ENCODE peak calls at places on chromosome 3, in ten cellular contexts. D, I, J, T, O, F, M, A, R and U are unnamed samples.

GRCh38 chr3:159417761-159418160 is 570.9 kb upstream of the IL12A start:
- DNase-seq in D (no peak), I (no peak), J (no peak), T (no peak), O (no peak), F (no peak), M (no peak), A (peak; percentile 27), R (peak; percentile 57), U (peak; percentile 32)

GRCh38 chr3:179613807-179614206 is 9.2 kb downstream of the NDUFB5 start:
- DNase-seq in D (no peak), I (no peak), J (no peak), T (no peak), O (no peak), F (no peak), M (no peak), A (no peak), R (no peak), U (peak; percentile 38)

GRCh38 chr3:128351476-128352085 is 115.1 kb downstream of the DNAJB8 start:
- DNase-seq in D (no peak), I (no peak), J (peak; percentile 63), T (no peak), O (no peak), F (no peak), M (no peak), A (no peak), R (no peak), U (no peak)

GRCh38 chr3:20852712-20853111 is 666.7 kb upstream of the SGO1 start:
- DNase-seq in D (no peak), I (no peak), J (no peak), T (no peak), O (no peak), F (no peak), M (no peak), A (no peak), R (no peak), U (no peak)

GRCh38 chr3:123258811-123259420 is 57.2 kb downstream of the SEC22A start:
- DNase-seq in D (no peak), I (no peak), J (peak; percentile 43), T (no peak), O (peak; percentile 22), F (no peak), M (no peak), A (peak; percentile 81), R (no peak), U (peak; percentile 53)

GRCh38 chr3:79339846-79340245 is 428.0 kb downstream of the ROBO1 start:
- DNase-seq in D (no peak), I (no peak), J (no peak), T (no peak), O (no peak), F (no peak), M (no peak), A (no peak), R (no peak), U (no peak)

GRCh38 chr3:43871627-43872245 is 181.0 kb downstream of the ABHD5 start:
- DNase-seq in D (no peak), I (no peak), J (no peak), T (no peak), O (no peak), F (no peak), M (no peak), A (no peak), R (no peak), U (no peak)

GRCh38 chr3:98039322-98040024 is 4.4 kb upstream of the GABRR3 start:
- DNase-seq in D (peak; percentile 78), I (peak; percentile 66), J (peak; percentile 49), T (peak; percentile 21), O (peak; percentile 35), F (peak; percentile 61), M (no peak), A (peak; percentile 89), R (peak; percentile 74), U (peak; percentile 83)

GRCh38 chr3:190076601-190077444 is 43.9 kb downstream of the P3H2 start:
- DNase-seq in D (no peak), I (no peak), J (no peak), T (no peak), O (peak; percentile 61), F (no peak), M (no peak), A (peak; percentile 90), R (peak; percentile 80), U (peak; percentile 99)

GRCh38 chr3:171770689-171771620 is 39.3 kb downstream of the PLD1 start:
- DNase-seq in D (no peak), I (peak; percentile 20), J (no peak), T (no peak), O (peak; percentile 5), F (peak; percentile 16), M (no peak), A (peak; percentile 89), R (peak; percentile 58), U (peak; percentile 80)

GRCh38 chr3:32147935-32148334 is 41.5 kb downstream of the GPD1L start:
- DNase-seq in D (no peak), I (no peak), J (no peak), T (no peak), O (no peak), F (no peak), M (no peak), A (no peak), R (no peak), U (no peak)

GRCh38 chr3:151644005-151644685 is 89.6 kb upstream of the AADACL2 start:
- DNase-seq in D (no peak), I (no peak), J (no peak), T (no peak), O (no peak), F (no peak), M (no peak), A (no peak), R (no peak), U (no peak)

GRCh38 chr3:183285828-183286457 is 32.9 kb downstream of the B3GNT5 start:
- DNase-seq in D (peak; percentile 96), I (peak; percentile 14), J (peak; percentile 14), T (peak; percentile 83), O (peak; percentile 93), F (no peak), M (peak; percentile 82), A (peak; percentile 98), R (peak; percentile 96), U (peak; percentile 98)

GRCh38 chr3:153250450-153250849 is 88.4 kb downstream of the RAP2B start:
- DNase-seq in D (no peak), I (no peak), J (no peak), T (no peak), O (no peak), F (no peak), M (no peak), A (no peak), R (no peak), U (no peak)

GRCh38 chr3:29071077-29071634 is 209.7 kb upstream of the RBMS3 start:
- DNase-seq in D (no peak), I (no peak), J (no peak), T (no peak), O (no peak), F (no peak), M (no peak), A (no peak), R (no peak), U (no peak)

GRCh38 chr3:16090013-16090412 is 84.5 kb upstream of the GALNT15 start:
- DNase-seq in D (no peak), I (no peak), J (no peak), T (no peak), O (peak; percentile 33), F (no peak), M (no peak), A (peak; percentile 98), R (peak; percentile 5), U (peak; percentile 63)

GRCh38 chr3:90024986-90025385 is 917.6 kb downstream of the EPHA3 start:
- DNase-seq in D (no peak), I (no peak), J (no peak), T (no peak), O (no peak), F (no peak), M (no peak), A (peak; percentile 29), R (no peak), U (no peak)

GRCh38 chr3:51311055-51311454 is 74.0 kb upstream of the MANF start:
- DNase-seq in D (no peak), I (peak; percentile 12), J (no peak), T (no peak), O (peak; percentile 20), F (no peak), M (no peak), A (peak; percentile 50), R (no peak), U (peak; percentile 7)

GRCh38 chr3:116445291-116445841 is at the start of gene LSAMP:
- DNase-seq in D (no peak), I (peak; percentile 27), J (peak; percentile 50), T (no peak), O (no peak), F (peak; percentile 66), M (peak; percentile 41), A (no peak), R (no peak), U (no peak)

GRCh38 chr3:4493931-4494806 is 1.0 kb downstream of the ITPR1 start:
- DNase-seq in D (peak; percentile 35), I (no peak), J (no peak), T (no peak), O (no peak), F (peak; percentile 28), M (peak; percentile 43), A (peak; percentile 37), R (peak; percentile 5), U (peak; percentile 22)

GRCh38 chr3:33060609-33061337 is 36.2 kb downstream of the GLB1 start:
- DNase-seq in D (peak; percentile 78), I (no peak), J (no peak), T (no peak), O (no peak), F (no peak), M (no peak), A (no peak), R (no peak), U (no peak)

GRCh38 chr3:156727519-156728205 is 53.3 kb downstream of the TIPARP start:
- DNase-seq in D (no peak), I (no peak), J (no peak), T (no peak), O (no peak), F (no peak), M (no peak), A (no peak), R (no peak), U (no peak)

GRCh38 chr3:157335677-157336076 is 101.0 kb upstream of the PTX3 start:
- DNase-seq in D (no peak), I (no peak), J (no peak), T (no peak), O (peak; percentile 46), F (peak; percentile 26), M (no peak), A (peak; percentile 84), R (no peak), U (peak; percentile 78)

GRCh38 chr3:169215953-169216352 is 447.6 kb downstream of the MECOM start:
- DNase-seq in D (no peak), I (no peak), J (no peak), T (no peak), O (no peak), F (no peak), M (no peak), A (no peak), R (no peak), U (no peak)

GRCh38 chr3:131072099-131072559 is 45.5 kb downstream of the NEK11 start:
- DNase-seq in D (no peak), I (no peak), J (no peak), T (no peak), O (no peak), F (no peak), M (no peak), A (no peak), R (no peak), U (peak; percentile 24)

GRCh38 chr3:39398700-39399099 is 7.8 kb upstream of the RPSA start:
- DNase-seq in D (no peak), I (no peak), J (no peak), T (no peak), O (no peak), F (no peak), M (no peak), A (no peak), R (no peak), U (no peak)

GRCh38 chr3:9204253-9205005 is 45.0 kb downstream of the SRGAP3 start:
- DNase-seq in D (no peak), I (no peak), J (no peak), T (no peak), O (no peak), F (no peak), M (no peak), A (no peak), R (no peak), U (no peak)